ENCODE peak calls at places on chromosomes 13 and 19, in eight cellular contexts. One of them, this sample, is unnamed.
A peak's percentile ranks its signal among the peaks of the same experiment; 100 is the strongest.

GRCh38 chr19:38679839-38680238 is 32.4 kb downstream of the ACTN4 start:
- DNase-seq in esophagus squamous epithelium: no peak
- DNase-seq in keratinocyte: no peak
- DNase-seq in breast epithelium: no peak
- DNase-seq in heart left ventricle: no peak
- DNase-seq in transverse colon: no peak
- DNase-seq in mucosa of descending colon: no peak
- DNase-seq in left ventricle myocardium inferior: no peak
- DNase-seq in this sample: no peak

GRCh38 chr13:61013782-61014181 is 401.9 kb downstream of the PCDH20 start:
- DNase-seq in esophagus squamous epithelium: no peak
- DNase-seq in keratinocyte: no peak
- DNase-seq in breast epithelium: no peak
- DNase-seq in heart left ventricle: no peak
- DNase-seq in transverse colon: no peak
- DNase-seq in mucosa of descending colon: no peak
- DNase-seq in left ventricle myocardium inferior: no peak
- DNase-seq in this sample: no peak

GRCh38 chr13:93425411-93425810 is 198.8 kb downstream of the GPC6 start:
- DNase-seq in esophagus squamous epithelium: no peak
- DNase-seq in keratinocyte: no peak
- DNase-seq in breast epithelium: no peak
- DNase-seq in heart left ventricle: no peak
- DNase-seq in transverse colon: no peak
- DNase-seq in mucosa of descending colon: no peak
- DNase-seq in left ventricle myocardium inferior: no peak
- DNase-seq in this sample: no peak

GRCh38 chr13:60755380-60756163 is 358.6 kb downstream of the TDRD3 start:
- DNase-seq in esophagus squamous epithelium: no peak
- DNase-seq in keratinocyte: no peak
- DNase-seq in breast epithelium: no peak
- DNase-seq in heart left ventricle: no peak
- DNase-seq in transverse colon: no peak
- DNase-seq in mucosa of descending colon: no peak
- DNase-seq in left ventricle myocardium inferior: no peak
- DNase-seq in this sample: no peak

GRCh38 chr13:109924376-109924775 is 138.0 kb upstream of the IRS2 start:
- DNase-seq in esophagus squamous epithelium: no peak
- DNase-seq in keratinocyte: no peak
- DNase-seq in breast epithelium: no peak
- DNase-seq in heart left ventricle: no peak
- DNase-seq in transverse colon: no peak
- DNase-seq in mucosa of descending colon: no peak
- DNase-seq in left ventricle myocardium inferior: no peak
- DNase-seq in this sample: no peak

GRCh38 chr13:28220166-28220565 is 81.8 kb downstream of the PAN3 start:
- DNase-seq in esophagus squamous epithelium: no peak
- DNase-seq in keratinocyte: no peak
- DNase-seq in breast epithelium: no peak
- DNase-seq in heart left ventricle: no peak
- DNase-seq in transverse colon: no peak
- DNase-seq in mucosa of descending colon: no peak
- DNase-seq in left ventricle myocardium inferior: no peak
- DNase-seq in this sample: no peak

GRCh38 chr13:113927661-113928581 is 46.0 kb downstream of the C13orf46 start:
- DNase-seq in esophagus squamous epithelium: no peak
- DNase-seq in keratinocyte: peak; percentile 74
- DNase-seq in breast epithelium: peak; percentile 95
- DNase-seq in heart left ventricle: peak; percentile 79
- DNase-seq in transverse colon: peak; percentile 37
- DNase-seq in mucosa of descending colon: no peak
- DNase-seq in left ventricle myocardium inferior: peak; percentile 53
- DNase-seq in this sample: peak; percentile 0

GRCh38 chr13:35621989-35622388 is 145.5 kb upstream of the MAB21L1 start:
- DNase-seq in esophagus squamous epithelium: no peak
- DNase-seq in keratinocyte: no peak
- DNase-seq in breast epithelium: no peak
- DNase-seq in heart left ventricle: no peak
- DNase-seq in transverse colon: no peak
- DNase-seq in mucosa of descending colon: no peak
- DNase-seq in left ventricle myocardium inferior: no peak
- DNase-seq in this sample: no peak

GRCh38 chr19:55913643-55914268 is 18.4 kb downstream of the NLRP13 start:
- DNase-seq in esophagus squamous epithelium: no peak
- DNase-seq in keratinocyte: no peak
- DNase-seq in breast epithelium: no peak
- DNase-seq in heart left ventricle: no peak
- DNase-seq in transverse colon: no peak
- DNase-seq in mucosa of descending colon: no peak
- DNase-seq in left ventricle myocardium inferior: no peak
- DNase-seq in this sample: no peak

GRCh38 chr19:58555369-58555885 is 522 bp upstream of the CHMP2A start:
- DNase-seq in esophagus squamous epithelium: no peak
- DNase-seq in keratinocyte: no peak
- DNase-seq in breast epithelium: no peak
- DNase-seq in heart left ventricle: no peak
- DNase-seq in transverse colon: no peak
- DNase-seq in mucosa of descending colon: peak; percentile 56
- DNase-seq in left ventricle myocardium inferior: peak; percentile 14
- DNase-seq in this sample: no peak

GRCh38 chr13:91417660-91418325 is 19.4 kb downstream of the GPC5 start:
- DNase-seq in esophagus squamous epithelium: no peak
- DNase-seq in keratinocyte: no peak
- DNase-seq in breast epithelium: no peak
- DNase-seq in heart left ventricle: no peak
- DNase-seq in transverse colon: no peak
- DNase-seq in mucosa of descending colon: no peak
- DNase-seq in left ventricle myocardium inferior: no peak
- DNase-seq in this sample: no peak

GRCh38 chr19:53511933-53512374 is 26.0 kb upstream of the ZNF331 start:
- DNase-seq in esophagus squamous epithelium: no peak
- DNase-seq in keratinocyte: no peak
- DNase-seq in breast epithelium: peak; percentile 28
- DNase-seq in heart left ventricle: no peak
- DNase-seq in transverse colon: peak; percentile 53
- DNase-seq in mucosa of descending colon: no peak
- DNase-seq in left ventricle myocardium inferior: peak; percentile 40
- DNase-seq in this sample: no peak

DNA sequence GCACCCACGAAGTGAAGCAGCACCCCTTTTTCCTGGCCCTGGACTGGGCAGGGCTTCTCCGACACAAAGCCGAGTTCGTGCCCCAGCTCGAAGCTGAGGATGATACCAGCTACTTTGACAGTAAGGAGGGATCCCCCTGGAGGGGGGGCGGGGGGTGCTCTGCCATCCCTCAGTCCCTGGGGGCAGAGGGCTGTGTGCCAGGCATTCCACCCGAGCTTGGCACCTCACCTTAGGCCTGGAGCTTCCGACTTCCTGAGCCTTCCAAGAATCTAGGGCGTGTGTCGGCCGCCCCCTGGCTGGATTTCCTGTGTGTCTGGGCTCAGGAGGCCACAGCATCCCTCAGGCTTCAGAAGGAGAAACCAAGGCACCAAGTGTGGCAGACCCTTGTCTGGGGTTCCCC is 15.7 kb upstream of the PIK3R2 start:
- DNase-seq in esophagus squamous epithelium: no peak
- DNase-seq in keratinocyte: no peak
- DNase-seq in breast epithelium: no peak
- DNase-seq in heart left ventricle: no peak
- DNase-seq in transverse colon: no peak
- DNase-seq in mucosa of descending colon: no peak
- DNase-seq in left ventricle myocardium inferior: no peak
- DNase-seq in this sample: no peak
- H3K4me3 ChIP-seq in esophagus squamous epithelium: no peak overlapping the region
- H3K4me3 ChIP-seq in keratinocyte: no peak overlapping the region
- H3K4me3 ChIP-seq in breast epithelium: no peak overlapping the region
- H3K4me3 ChIP-seq in heart left ventricle: no peak overlapping the region
- H3K4me3 ChIP-seq in transverse colon: no peak overlapping the region
- H3K4me3 ChIP-seq in mucosa of descending colon: no peak overlapping the region
- H3K4me3 ChIP-seq in left ventricle myocardium inferior: no peak overlapping the region
- H3K4me3 ChIP-seq in this sample: no peak overlapping the region

GRCh38 chr13:37229931-37230330 is 124.5 kb upstream of the CSNK1A1L start:
- DNase-seq in esophagus squamous epithelium: no peak
- DNase-seq in keratinocyte: peak; percentile 11
- DNase-seq in breast epithelium: no peak
- DNase-seq in heart left ventricle: no peak
- DNase-seq in transverse colon: no peak
- DNase-seq in mucosa of descending colon: no peak
- DNase-seq in left ventricle myocardium inferior: no peak
- DNase-seq in this sample: no peak

GRCh38 chr13:37226966-37227365 is 121.5 kb upstream of the CSNK1A1L start:
- DNase-seq in esophagus squamous epithelium: no peak
- DNase-seq in keratinocyte: peak; percentile 48
- DNase-seq in breast epithelium: no peak
- DNase-seq in heart left ventricle: no peak
- DNase-seq in transverse colon: no peak
- DNase-seq in mucosa of descending colon: no peak
- DNase-seq in left ventricle myocardium inferior: no peak
- DNase-seq in this sample: no peak

DNA sequence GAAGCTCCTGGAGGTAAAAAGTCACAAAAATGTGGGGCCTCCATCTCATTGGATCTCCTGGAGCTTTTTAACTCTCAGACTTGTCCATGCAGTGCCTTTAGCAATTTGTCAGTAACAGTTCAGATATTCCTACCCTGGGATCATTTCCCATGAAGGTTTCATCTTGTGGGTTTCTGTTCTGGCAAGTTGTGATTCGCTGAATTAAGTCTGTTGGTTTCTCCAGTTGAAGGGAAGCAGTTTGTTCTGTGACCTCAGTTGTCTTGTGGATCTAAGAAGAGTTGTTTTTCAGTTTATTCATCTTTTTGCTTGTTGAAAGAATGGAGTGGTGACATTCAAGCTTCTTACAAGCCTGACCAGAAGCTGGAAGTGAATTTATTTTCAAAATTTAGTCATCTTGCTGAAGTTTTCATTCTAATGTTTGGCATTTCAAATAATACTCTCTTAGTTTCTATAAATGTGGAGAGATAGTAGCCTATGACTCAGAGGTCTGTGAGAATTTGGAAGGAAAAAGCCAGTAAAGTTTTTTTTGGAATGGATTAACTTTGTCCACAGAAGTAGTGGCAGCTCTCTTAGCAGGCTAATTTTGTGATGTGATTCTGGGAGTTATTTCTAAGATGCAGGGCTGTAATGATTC is 120.1 kb upstream of the CSNK1A1L start:
- DNase-seq in esophagus squamous epithelium: no peak
- DNase-seq in keratinocyte: no peak
- DNase-seq in breast epithelium: no peak
- DNase-seq in heart left ventricle: no peak
- DNase-seq in transverse colon: no peak
- DNase-seq in mucosa of descending colon: no peak
- DNase-seq in left ventricle myocardium inferior: no peak
- DNase-seq in this sample: no peak
- TF ChIP-seq CTCF in esophagus squamous epithelium: no peak
- TF ChIP-seq CTCF in keratinocyte: no peak
- TF ChIP-seq CTCF in breast epithelium: no peak
- TF ChIP-seq CTCF in heart left ventricle: no peak
- TF ChIP-seq CTCF in transverse colon: no peak
- TF ChIP-seq CTCF in mucosa of descending colon: no peak
- TF ChIP-seq CTCF in left ventricle myocardium inferior: no peak
- TF ChIP-seq CTCF in this sample: no peak

GRCh38 chr19:3408996-3409345 is 42.6 kb downstream of the NFIC start:
- DNase-seq in esophagus squamous epithelium: no peak
- DNase-seq in keratinocyte: no peak
- DNase-seq in breast epithelium: no peak
- DNase-seq in heart left ventricle: no peak
- DNase-seq in transverse colon: no peak
- DNase-seq in mucosa of descending colon: no peak
- DNase-seq in left ventricle myocardium inferior: no peak
- DNase-seq in this sample: no peak
- H3K4me1 ChIP-seq in esophagus squamous epithelium: peaks cover 38% of the 10 kb centered on the region
- H3K4me1 ChIP-seq in keratinocyte: peaks cover 9% of the 10 kb centered on the region
- H3K4me1 ChIP-seq in breast epithelium: peaks cover 15% of the 10 kb centered on the region
- H3K4me1 ChIP-seq in heart left ventricle: peaks cover 45% of the 10 kb centered on the region
- H3K4me1 ChIP-seq in transverse colon: peaks cover 39% of the 10 kb centered on the region
- H3K4me1 ChIP-seq in mucosa of descending colon: no peaks in the 10 kb centered on the region
- H3K4me1 ChIP-seq in left ventricle myocardium inferior: peaks cover 67% of the 10 kb centered on the region
- H3K4me1 ChIP-seq in this sample: peaks cover 51% of the 10 kb centered on the region

GRCh38 chr19:51326216-51327065 is 15.0 kb downstream of the IGLON5 start:
- DNase-seq in esophagus squamous epithelium: no peak
- DNase-seq in keratinocyte: no peak
- DNase-seq in breast epithelium: no peak
- DNase-seq in heart left ventricle: no peak
- DNase-seq in transverse colon: no peak
- DNase-seq in mucosa of descending colon: no peak
- DNase-seq in left ventricle myocardium inferior: no peak
- DNase-seq in this sample: no peak
- H3K4me3 ChIP-seq in esophagus squamous epithelium: no peak overlapping the region
- H3K4me3 ChIP-seq in keratinocyte: no peak overlapping the region
- H3K4me3 ChIP-seq in breast epithelium: no peak overlapping the region
- H3K4me3 ChIP-seq in heart left ventricle: no peak overlapping the region
- H3K4me3 ChIP-seq in transverse colon: no peak overlapping the region
- H3K4me3 ChIP-seq in mucosa of descending colon: no peak overlapping the region
- H3K4me3 ChIP-seq in left ventricle myocardium inferior: no peak overlapping the region
- H3K4me3 ChIP-seq in this sample: no peak overlapping the region

GRCh38 chr19:10979950-10980349 is 19.1 kb downstream of the SMARCA4 start:
- DNase-seq in esophagus squamous epithelium: no peak
- DNase-seq in keratinocyte: no peak
- DNase-seq in breast epithelium: no peak
- DNase-seq in heart left ventricle: peak; percentile 45
- DNase-seq in transverse colon: peak; percentile 24
- DNase-seq in mucosa of descending colon: no peak
- DNase-seq in left ventricle myocardium inferior: no peak
- DNase-seq in this sample: no peak
- TF ChIP-seq CTCF in esophagus squamous epithelium: no peak
- TF ChIP-seq CTCF in keratinocyte: no peak
- TF ChIP-seq CTCF in breast epithelium: no peak
- TF ChIP-seq CTCF in heart left ventricle: no peak
- TF ChIP-seq CTCF in transverse colon: no peak
- TF ChIP-seq CTCF in mucosa of descending colon: no peak
- TF ChIP-seq CTCF in left ventricle myocardium inferior: no peak
- TF ChIP-seq CTCF in this sample: peak; percentile 17

This sample was measured in thoracic aorta.